ENCODE peak calls at places on chromosomes 6 and 20, in five cellular contexts. L is A549, Q is GM12878, V is K562, B is HepG2. A is an unnamed sample.

GRCh38 chr20:52783769-52784168 is 188.4 kb upstream of the TSHZ2 start:
- DNase-seq in L (no peak), Q (no peak), V (peak; percentile 12), B (peak; percentile 30), A (peak; percentile 81)

GRCh38 chr6:90406957-90407356 is 110.3 kb upstream of the BACH2 start:
- DNase-seq in L (no peak), Q (no peak), V (no peak), B (no peak), A (no peak)

GRCh38 chr6:20644667-20645370 is 110.6 kb downstream of the CDKAL1 start:
- DNase-seq in L (no peak), Q (no peak), V (no peak), B (no peak), A (no peak)

GRCh38 chr6:1790684-1791083 is 181.0 kb downstream of the FOXC1 start:
- DNase-seq in L (no peak), Q (no peak), V (no peak), B (no peak), A (no peak)

GRCh38 chr20:59839372-59839771 is 94.1 kb downstream of the SYCP2 start:
- DNase-seq in L (no peak), Q (no peak), V (no peak), B (no peak), A (no peak)

GRCh38 chr20:16732506-16733152 is 2.8 kb downstream of the SNRPB2 start:
- DNase-seq in L (no peak), Q (no peak), V (no peak), B (no peak), A (no peak)

GRCh38 chr6:38080349-38080748 is 260.8 kb downstream of the ZFAND3 start:
- DNase-seq in L (no peak), Q (no peak), V (no peak), B (no peak), A (no peak)

GRCh38 chr6:77462359-77463307 is 658 bp downstream of the HTR1B start:
- DNase-seq in L (no peak), Q (no peak), V (no peak), B (no peak), A (peak; percentile 77)

GRCh38 chr20:48455606-48456360 is 372.0 kb downstream of the PREX1 start:
- DNase-seq in L (no peak), Q (no peak), V (no peak), B (no peak), A (no peak)

GRCh38 chr6:103409475-103409874 is 1450.2 kb downstream of the HACE1 start:
- DNase-seq in L (no peak), Q (no peak), V (no peak), B (no peak), A (no peak)

GRCh38 chr6:116616757-116617093 is 446 bp downstream of the RSPH4A start:
- DNase-seq in L (peak; percentile 18), Q (no peak), V (peak; percentile 26), B (no peak), A (peak; percentile 49)

GRCh38 chr6:44456070-44456965 is 68.8 kb downstream of the CDC5L start:
- DNase-seq in L (peak; percentile 43), Q (no peak), V (peak; percentile 84), B (peak; percentile 61), A (peak; percentile 64)

GRCh38 chr6:75282706-75283105 is 1.9 kb downstream of the TMEM30A start:
- DNase-seq in L (no peak), Q (no peak), V (no peak), B (no peak), A (no peak)

GRCh38 chr6:164185342-164185920 is 770.9 kb downstream of the QKI start:
- DNase-seq in L (no peak), Q (no peak), V (no peak), B (no peak), A (no peak)

GRCh38 chr6:15672291-15672690 is 9.5 kb upstream of the DTNBP1 start:
- DNase-seq in L (no peak), Q (no peak), V (no peak), B (no peak), A (no peak)

GRCh38 chr6:51350308-51350904 is 531.7 kb downstream of the TFAP2B start:
- DNase-seq in L (no peak), Q (no peak), V (peak; percentile 27), B (no peak), A (peak; percentile 15)

GRCh38 chr6:170459451-170459850 is 93.7 kb downstream of the PSMB1 start:
- DNase-seq in L (no peak), Q (peak; percentile 23), V (no peak), B (no peak), A (no peak)

GRCh38 chr6:130991422-130992144 is 71.5 kb downstream of the EPB41L2 start:
- DNase-seq in L (no peak), Q (no peak), V (no peak), B (no peak), A (no peak)

GRCh38 chr20:36219671-36220220 is 16.5 kb upstream of the AAR2 start:
- DNase-seq in L (no peak), Q (no peak), V (no peak), B (no peak), A (no peak)

GRCh38 chr20:3010985-3011723 is 32.3 kb upstream of the GNRH2 start:
- DNase-seq in L (no peak), Q (no peak), V (no peak), B (no peak), A (no peak)

GRCh38 chr6:133244502-133244901 is 3.3 kb downstream of the EYA4 start:
- DNase-seq in L (no peak), Q (no peak), V (no peak), B (no peak), A (no peak)

GRCh38 chr20:60903325-60903958 is 348.6 kb upstream of the CDH4 start:
- DNase-seq in L (no peak), Q (no peak), V (no peak), B (no peak), A (no peak)

GRCh38 chr6:119957195-119957594 is 607.6 kb upstream of the MAN1A1 start:
- DNase-seq in L (no peak), Q (no peak), V (no peak), B (no peak), A (peak; percentile 76)

GRCh38 chr6:128743974-128744765 is 138.8 kb upstream of the LAMA2 start:
- DNase-seq in L (no peak), Q (no peak), V (no peak), B (no peak), A (peak; percentile 87)
- H3K27ac ChIP-seq in L (no peak overlapping the region), Q (no peak overlapping the region), V (no peak overlapping the region), B (no peak overlapping the region), A (peak overlapping the region; percentile 91)

DNA sequence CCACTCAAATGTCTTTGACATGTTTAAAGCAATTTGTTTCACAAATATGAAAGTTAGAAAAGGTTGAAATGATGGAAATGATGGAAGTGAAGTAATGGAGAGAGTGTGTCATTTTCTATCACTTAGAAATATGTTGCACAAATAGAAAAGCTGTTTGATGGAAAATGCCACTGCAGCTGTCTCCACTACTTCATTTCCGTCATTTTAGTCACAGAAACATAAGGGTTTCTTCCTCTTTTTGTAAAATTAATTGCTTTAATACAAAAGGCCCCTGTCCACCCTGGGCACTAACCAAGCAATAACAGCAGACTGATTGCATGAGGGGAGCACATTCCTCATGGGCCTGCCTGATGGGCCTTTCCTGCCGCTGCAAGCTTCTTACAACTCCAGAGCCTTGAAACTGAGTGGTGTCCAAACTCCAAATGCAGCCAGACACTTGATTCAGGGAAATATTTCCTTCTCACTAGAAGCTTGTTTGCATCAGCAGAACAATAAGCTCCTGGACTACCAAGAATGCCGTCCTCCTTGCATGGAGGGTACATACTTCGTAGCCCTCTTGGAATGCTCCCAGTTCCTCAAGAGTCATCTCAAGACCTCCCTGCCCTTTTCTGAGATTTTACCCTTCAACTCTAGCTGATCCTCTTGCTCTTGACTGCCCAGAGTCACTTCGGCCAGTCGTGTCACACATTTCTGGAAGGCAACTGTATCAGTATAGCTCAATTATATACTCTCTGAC is 36.1 kb downstream of the F13A1 start:
- DNase-seq in L (no peak), Q (no peak), V (no peak), B (no peak), A (no peak)
- TF ChIP-seq JUNB in L (no peak), Q (no peak), V (no peak), B (no peak), A (no peak)

GRCh38 chr20:50435397-50436051 is 74.7 kb upstream of the PTPN1 start:
- DNase-seq in L (no peak), Q (no peak), V (no peak), B (no peak), A (no peak)
- H3K27ac ChIP-seq in L (peak overlapping the region; percentile 94), Q (no peak overlapping the region), V (no peak overlapping the region), B (no peak overlapping the region), A (no peak overlapping the region)

GRCh38 chr6:109453594-109454482 is 1.7 kb downstream of the MICAL1 start:
- DNase-seq in L (no peak), Q (no peak), V (no peak), B (no peak), A (no peak)
- TF ChIP-seq JUNB in L (no peak), Q (no peak), V (no peak), B (no peak), A (no peak)